ENCODE peak calls at places on chromosome 7, in eight cellular contexts. N is brain microvascular endothelial cell; D is CD4-positive, alpha-beta T cell; M is dorsolateral prefrontal cortex; R is bronchial epithelial cell; J is Peyer's patch; W is transverse colon; U is A673. L is an unnamed sample. For H3K27me3, the result is how much of the 10 kb centered on the place peaks cover.

GRCh38 chr7:81715984-81716588 is 53.8 kb downstream of the HGF start:
- DNase-seq in W (no peak), R (peak), M (no peak), N (peak), J (no peak), D (no peak), U (peak), L (no peak)

GRCh38 chr7:21028186-21028989 is 241.7 kb upstream of the SP8 start:
- DNase-seq in U (peak), D (no peak), N (no peak), W (peak), M (no peak), R (peak), J (no peak), L (peak)

GRCh38 chr7:81430150-81430549 is 339.7 kb downstream of the HGF start:
- DNase-seq in M (no peak), D (no peak), N (no peak), U (no peak), W (no peak), R (no peak), J (no peak), L (no peak)

GRCh38 chr7:19747740-19748339 is 25.6 kb downstream of the TMEM196 start:
- DNase-seq in J (no peak), M (no peak), U (peak), N (peak), D (no peak), R (peak), W (no peak), L (no peak)

GRCh38 chr7:143002106-143002505 is 24.8 kb downstream of the OR9A2 start:
- DNase-seq in J (no peak), W (no peak), N (no peak), D (no peak), R (peak), M (no peak), U (no peak), L (no peak)

GRCh38 chr7:81616951-81617350 is 152.9 kb downstream of the HGF start:
- DNase-seq in N (peak), J (no peak), R (peak), M (no peak), D (no peak), U (no peak), W (no peak), L (no peak)

GRCh38 chr7:74254858-74255379 is 720 bp upstream of the RFC2 start:
- DNase-seq in J (no peak), U (no peak), W (peak), R (no peak), D (no peak), N (no peak), M (no peak), L (no peak)

GRCh38 chr7:11315687-11316258 is 342.1 kb downstream of the PHF14 start:
- DNase-seq in J (no peak), D (no peak), M (no peak), R (no peak), N (no peak), U (no peak), W (no peak), L (no peak)

GRCh38 chr7:137996386-137996851 is 5.5 kb downstream of the CREB3L2 start:
- DNase-seq in W (no peak), N (peak), D (no peak), U (no peak), J (no peak), R (no peak), M (no peak), L (no peak)

GRCh38 chr7:36723951-36724664 is at the start of gene AOAH:
- DNase-seq in M (no peak), U (no peak), R (no peak), W (peak), D (peak), J (peak), N (no peak), L (peak)

GRCh38 chr7:106126170-106126938 is 14.2 kb upstream of the SYPL1 start:
- DNase-seq in N (peak), M (no peak), D (no peak), W (peak), U (peak), J (peak), R (peak), L (peak)

GRCh38 chr7:82444220-82445049 is 858 bp upstream of the CACNA2D1 start:
- DNase-seq in W (no peak), N (no peak), R (peak), D (no peak), U (no peak), J (no peak), M (no peak), L (peak)

GRCh38 chr7:96949766-96950165 is 55.6 kb upstream of the DLX6 start:
- DNase-seq in W (no peak), N (peak), R (peak), M (no peak), U (no peak), D (no peak), J (no peak), L (no peak)

GRCh38 chr7:23235688-23236280 is 10.8 kb upstream of the GPNMB start:
- DNase-seq in D (no peak), U (no peak), W (no peak), N (peak), R (peak), M (no peak), J (peak), L (no peak)

GRCh38 chr7:158494162-158494586 is 93.4 kb downstream of the PTPRN2 start:
- DNase-seq in J (no peak), M (no peak), N (no peak), R (no peak), D (no peak), W (no peak), U (no peak), L (no peak)

GRCh38 chr7:105885386-105886111 is 9.2 kb upstream of the ATXN7L1 start:
- DNase-seq in U (peak), M (peak), R (no peak), W (peak), N (no peak), D (no peak), J (no peak), L (no peak)

GRCh38 chr7:15463801-15464761 is 97.7 kb downstream of the AGMO start:
- DNase-seq in M (no peak), U (no peak), D (no peak), J (no peak), R (no peak), W (no peak), N (no peak), L (no peak)

GRCh38 chr7:91570600-91570999 is 306.4 kb downstream of the FZD1 start:
- DNase-seq in R (no peak), W (no peak), D (no peak), U (no peak), J (no peak), N (no peak), M (no peak), L (no peak)

GRCh38 chr7:3697472-3697871 is 396.4 kb downstream of the SDK1 start:
- DNase-seq in N (no peak), R (no peak), D (no peak), U (no peak), J (no peak), W (no peak), M (no peak), L (no peak)

GRCh38 chr7:142498364-142498763 is 240.5 kb upstream of the PRSS58 start:
- DNase-seq in N (no peak), U (no peak), R (peak), M (no peak), D (no peak), W (no peak), J (no peak), L (no peak)

GRCh38 chr7:122261442-122261841 is 43.1 kb downstream of the FEZF1 start:
- DNase-seq in D (no peak), U (no peak), M (no peak), N (no peak), W (no peak), R (no peak), J (no peak), L (no peak)

GRCh38 chr7:19772858-19773337 is 519 bp downstream of the TMEM196 start:
- DNase-seq in W (no peak), M (no peak), D (no peak), R (peak), N (peak), U (peak), J (no peak), L (no peak)

GRCh38 chr7:6290345-6290744 is 17.9 kb upstream of the CYTH3 start:
- DNase-seq in M (no peak), R (peak), J (no peak), D (no peak), N (no peak), W (no peak), U (no peak), L (no peak)

GRCh38 chr7:93036807-93037206 is 81.0 kb downstream of the SAMD9 start:
- DNase-seq in N (no peak), J (no peak), W (no peak), D (no peak), M (no peak), U (no peak), R (peak), L (no peak)

GRCh38 chr7:24825931-24826661 is 68.8 kb upstream of the GSDME start:
- DNase-seq in J (peak), N (peak), M (no peak), R (peak), W (peak), D (no peak), U (no peak), L (peak)

GRCh38 chr7:157318015-157318706 is 18.6 kb upstream of the DNAJB6 start:
- DNase-seq in N (peak), W (peak), R (peak), M (no peak), J (no peak), D (no peak), U (no peak), L (no peak)

GRCh38 chr7:134730359-134730758 is 49.1 kb upstream of the CALD1 start:
- DNase-seq in M (no peak), N (peak), D (no peak), W (no peak), U (no peak), J (no peak), R (no peak), L (no peak)

GRCh38 chr7:80307251-80307856 is 172.7 kb downstream of the GNAI1 start:
- DNase-seq in U (peak), N (peak), D (no peak), W (no peak), M (no peak), R (peak), J (no peak), L (no peak)

GRCh38 chr7:47478017-47478344 is 103.9 kb downstream of the TNS3 start:
- DNase-seq in W (no peak), D (no peak), J (no peak), N (no peak), M (no peak), U (no peak), R (no peak), L (no peak)

GRCh38 chr7:147894271-147894670 is 696.3 kb upstream of the C7orf33 start:
- DNase-seq in U (peak), M (no peak), N (peak), R (no peak), D (no peak), W (no peak), J (no peak), L (no peak)

GRCh38 chr7:48424731-48425130 is 253.5 kb downstream of the ABCA13 start:
- DNase-seq in J (no peak), D (no peak), R (peak), U (peak), N (peak), W (no peak), M (no peak), L (no peak)

GRCh38 chr7:111014074-111014473 is 76.9 kb upstream of the LRRN3 start:
- DNase-seq in W (no peak), N (no peak), U (no peak), J (no peak), R (peak), M (no peak), D (no peak), L (no peak)

GRCh38 chr7:150855046-150855445 is 2.7 kb downstream of the AOC1 start:
- DNase-seq in D (no peak), W (no peak), R (no peak), M (no peak), N (no peak), U (no peak), J (peak), L (no peak)

DNA sequence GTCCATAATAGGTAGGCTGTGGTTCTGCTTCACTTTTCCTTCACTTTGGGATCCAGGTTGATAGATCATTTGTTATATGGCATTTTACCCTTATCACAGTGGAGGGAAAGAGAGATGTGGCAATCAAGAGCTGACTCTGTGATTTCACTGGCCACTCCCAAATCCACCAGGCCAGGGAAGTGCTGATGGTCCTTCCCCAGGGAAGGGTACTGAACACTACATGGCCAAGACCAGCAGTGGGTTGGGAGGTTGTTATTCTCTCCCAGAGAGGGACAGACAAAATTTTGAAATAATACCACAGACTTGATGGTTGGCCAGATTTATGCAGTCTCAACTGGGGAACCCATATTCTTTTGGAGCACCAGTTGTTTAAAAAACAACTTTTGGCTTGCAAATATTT is 102.5 kb downstream of the SND1 start:
- DNase-seq in W (no peak), U (no peak), N (no peak), M (no peak), D (no peak), J (no peak), R (no peak), L (no peak)
- H3K27me3 ChIP-seq in W (under half), U (under half), N (under half), M (under half), D (under half), J (under half), R (under half), L (under half)

GRCh38 chr7:128106840-128107239 is 75.6 kb upstream of the LRRC4 start:
- DNase-seq in R (no peak), J (no peak), N (no peak), U (no peak), D (no peak), M (no peak), W (no peak), L (no peak)
- H3K27me3 ChIP-seq in R (under half), J (under half), N (under half), U (under half), D (under half), M (under half), W (under half), L (under half)

GRCh38 chr7:35544028-35544742 is 150.8 kb downstream of the HERPUD2 start:
- DNase-seq in M (no peak), D (no peak), N (no peak), W (no peak), J (no peak), U (no peak), R (no peak), L (no peak)
- H3K27me3 ChIP-seq in M (under half), D (under half), N (under half), W (under half), J (under half), U (under half), R (under half), L (under half)

GRCh38 chr7:1395211-1396070 is 63.8 kb downstream of the MICALL2 start:
- DNase-seq in U (peak), D (no peak), W (no peak), N (no peak), M (no peak), R (no peak), J (no peak), L (no peak)
- H3K27me3 ChIP-seq in U (under half), D (under half), W (half or more), N (under half), M (under half), R (under half), J (under half), L (under half)

DNA sequence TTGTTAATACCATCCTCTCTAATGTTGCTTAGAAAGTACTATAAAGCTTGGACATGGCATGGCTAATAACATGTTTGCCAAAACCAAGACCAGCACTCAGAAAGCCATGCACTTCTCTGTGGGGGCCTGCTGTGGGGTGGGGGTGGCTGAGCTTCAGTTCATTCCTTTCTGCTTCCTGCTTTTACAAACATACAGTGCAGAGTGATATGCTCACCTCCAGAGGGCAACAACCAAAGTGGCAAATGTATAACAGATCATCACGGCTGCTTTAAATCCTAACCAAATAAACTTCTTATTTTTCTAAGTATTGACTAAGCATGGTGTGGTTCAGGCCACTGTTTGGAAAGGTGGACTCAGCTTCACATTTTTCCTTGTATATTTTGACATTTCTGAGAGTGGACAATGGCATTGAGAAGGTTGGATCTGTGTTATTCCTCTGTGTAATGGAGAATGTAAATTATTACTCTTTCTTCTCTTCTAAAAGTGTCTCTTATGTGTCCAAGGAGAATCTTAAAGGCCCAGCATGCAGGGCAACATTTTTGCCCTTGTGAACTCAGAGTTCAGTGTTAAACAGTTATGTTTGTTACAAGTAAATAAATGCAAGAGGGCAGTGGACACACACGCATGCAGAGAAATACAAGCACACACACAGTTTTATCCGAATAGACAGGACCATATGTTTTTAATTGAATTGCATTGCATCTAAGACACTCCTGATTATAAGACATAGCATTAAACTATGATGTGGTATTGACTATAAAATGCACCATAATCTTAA is 186.1 kb downstream of the HERPUD2 start:
- DNase-seq in W (no peak), M (no peak), U (no peak), N (no peak), J (no peak), D (no peak), R (peak), L (no peak)
- H3K27me3 ChIP-seq in W (under half), M (under half), U (under half), N (under half), J (under half), D (under half), R (under half), L (under half)

GRCh38 chr7:31758770-31759169 is 71.8 kb downstream of the PPP1R17 start:
- DNase-seq in U (no peak), R (no peak), D (no peak), N (no peak), M (no peak), J (no peak), W (no peak), L (no peak)
- H3K27me3 ChIP-seq in U (under half), R (under half), D (under half), N (under half), M (under half), J (under half), W (under half), L (under half)

DNA sequence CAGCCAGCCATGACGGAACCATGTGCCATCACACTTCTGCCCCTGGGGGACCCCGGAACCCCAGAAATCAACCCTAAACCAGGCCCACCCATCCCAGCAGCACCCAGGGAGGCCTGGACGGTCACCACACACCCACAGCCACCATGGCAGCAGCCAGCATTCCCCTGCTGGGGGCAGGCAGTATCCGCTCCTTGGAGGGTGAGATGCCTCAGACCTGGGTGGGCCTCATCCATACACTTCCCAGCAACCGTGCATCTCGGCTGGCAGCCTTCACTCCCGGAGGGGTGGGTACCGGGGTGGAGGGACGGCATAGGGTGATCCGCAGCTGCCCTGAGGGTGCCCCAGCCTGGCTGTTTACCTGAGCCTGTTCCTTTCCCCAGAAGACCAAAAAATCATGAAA is 69.1 kb upstream of the FAM20C start:
- DNase-seq in R (no peak), J (no peak), M (no peak), D (no peak), W (no peak), U (no peak), N (no peak), L (no peak)
- H3K27me3 ChIP-seq in R (under half), J (under half), M (under half), D (under half), W (under half), U (under half), N (under half), L (under half)

GRCh38 chr7:154858836-154859537 is 143.9 kb downstream of the PAXIP1 start:
- DNase-seq in M (no peak), J (peak), D (no peak), U (no peak), R (no peak), W (no peak), N (no peak), L (no peak)

GRCh38 chr7:154861589-154861988 is 141.3 kb downstream of the PAXIP1 start:
- DNase-seq in J (no peak), U (no peak), D (no peak), W (no peak), M (no peak), R (no peak), N (no peak), L (no peak)

GRCh38 chr7:154857728-154858681 is 144.9 kb downstream of the PAXIP1 start:
- DNase-seq in W (no peak), J (peak), D (no peak), N (no peak), U (no peak), M (peak), R (no peak), L (no peak)

GRCh38 chr7:154860621-154861375 is 142.1 kb downstream of the PAXIP1 start:
- DNase-seq in R (no peak), N (no peak), W (no peak), J (peak), D (no peak), M (no peak), U (no peak), L (no peak)

DNA sequence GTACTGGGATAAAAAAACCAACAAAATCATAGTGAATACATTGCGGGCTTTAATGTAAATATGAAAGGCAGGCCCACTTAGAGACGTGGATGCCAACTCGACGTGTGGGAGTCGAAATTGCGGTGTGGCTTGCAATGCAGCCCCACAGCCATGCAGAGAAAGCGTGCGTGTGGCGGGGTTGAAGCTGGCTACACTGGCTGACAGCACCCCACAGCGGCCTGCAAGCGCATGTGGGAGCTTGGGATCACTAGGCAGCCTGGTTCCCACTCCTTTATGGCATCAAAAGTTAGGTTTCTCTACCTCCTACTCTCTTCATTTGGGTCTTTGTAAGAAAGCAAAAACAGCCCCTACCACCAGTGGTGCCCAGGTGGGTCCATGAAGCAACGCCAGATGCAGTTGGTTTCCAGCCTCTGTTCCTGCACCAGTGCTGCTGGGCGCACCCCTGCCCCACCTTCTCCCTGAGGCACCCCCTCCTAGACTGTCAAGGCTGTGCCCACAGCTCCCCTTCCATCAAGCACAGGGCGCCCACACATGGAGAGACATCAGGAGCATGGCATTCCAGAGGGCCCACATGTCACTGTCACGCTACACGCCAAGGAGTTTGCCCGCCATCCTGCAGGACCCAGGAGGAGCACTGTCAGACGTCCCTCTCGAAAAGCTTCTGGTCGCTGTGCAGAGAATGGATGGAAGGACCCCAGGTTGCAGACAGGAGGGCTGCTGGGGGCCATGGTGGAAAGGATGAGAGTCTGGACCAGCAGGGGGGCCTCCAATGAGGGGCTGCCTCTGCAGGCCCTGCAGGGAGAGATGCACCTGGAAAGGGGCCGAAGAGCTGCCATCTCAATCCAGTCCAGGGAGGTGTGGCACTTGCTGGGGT is 142.9 kb downstream of the PAXIP1 start:
- DNase-seq in J (peak), M (no peak), D (no peak), U (no peak), W (no peak), R (no peak), N (no peak), L (no peak)
- H3K27me3 ChIP-seq in J (under half), M (under half), D (under half), U (half or more), W (under half), R (under half), N (under half), L (under half)

L was measured in colonic mucosa.